ENCODE peak calls at places on chromosomes 3 and 15, in ten cellular contexts. O is body of pancreas, Z is breast epithelium, G is prostate gland, A is IMR-90, P is transverse colon, W is tibial nerve, S is HCT116, B is adrenal gland, E is A549. T is an unnamed sample.

GRCh38 chr3:43307649-43308048 is 21.3 kb downstream of the SNRK start:
- DNase-seq in O (no peak), Z (no peak), G (no peak), A (no peak), P (no peak), W (no peak), S (no peak), B (no peak), E (no peak), T (no peak)

GRCh38 chr15:68552773-68553172 is 26.0 kb upstream of the CORO2B start:
- DNase-seq in O (no peak), Z (no peak), G (no peak), A (peak), P (no peak), W (no peak), S (no peak), B (no peak), E (peak), T (no peak)

GRCh38 chr3:76776927-76777326 is 263.0 kb upstream of the ROBO2 start:
- DNase-seq in O (no peak), Z (no peak), G (no peak), A (no peak), P (no peak), W (no peak), S (no peak), B (no peak), E (no peak), T (no peak)

GRCh38 chr15:73225358-73226015 is 143.3 kb downstream of the HCN4 start:
- DNase-seq in O (no peak), Z (no peak), G (no peak), A (no peak), P (peak), W (no peak), S (no peak), B (no peak), E (peak), T (no peak)

GRCh38 chr15:96407482-96407881 is 77.0 kb downstream of the NR2F2 start:
- DNase-seq in O (no peak), Z (no peak), G (no peak), A (no peak), P (no peak), W (no peak), S (no peak), B (no peak), E (no peak), T (no peak)

GRCh38 chr3:13484861-13485590 is 4.9 kb downstream of the HDAC11 start:
- DNase-seq in O (peak), Z (peak), G (peak), A (peak), P (peak), W (peak), S (peak), B (peak), E (peak), T (peak)

GRCh38 chr3:135448520-135448919 is 517.0 kb upstream of the PPP2R3A start:
- DNase-seq in O (no peak), Z (no peak), G (no peak), A (no peak), P (no peak), W (no peak), S (no peak), B (no peak), E (no peak), T (no peak)

GRCh38 chr3:64266065-64266874 is 41.0 kb upstream of the PRICKLE2 start:
- DNase-seq in O (peak), Z (no peak), G (peak), A (peak), P (peak), W (no peak), S (no peak), B (peak), E (peak), T (no peak)

GRCh38 chr3:119976214-119976613 is 118.0 kb downstream of the GSK3B start:
- DNase-seq in O (no peak), Z (no peak), G (no peak), A (no peak), P (no peak), W (no peak), S (no peak), B (no peak), E (no peak), T (no peak)

GRCh38 chr3:9508781-9509180 is 44.8 kb downstream of the LHFPL4 start:
- DNase-seq in O (no peak), Z (no peak), G (no peak), A (no peak), P (no peak), W (no peak), S (no peak), B (no peak), E (no peak), T (no peak)

GRCh38 chr3:104629038-104629437 is 737.7 kb upstream of the ALCAM start:
- DNase-seq in O (no peak), Z (no peak), G (no peak), A (peak), P (no peak), W (no peak), S (peak), B (no peak), E (no peak), T (no peak)

GRCh38 chr15:78419331-78419730 is 18.7 kb upstream of the IREB2 start:
- DNase-seq in O (no peak), Z (no peak), G (no peak), A (no peak), P (no peak), W (no peak), S (no peak), B (no peak), E (no peak), T (no peak)

GRCh38 chr15:39227001-39227400 is 353.9 kb upstream of the THBS1 start:
- DNase-seq in O (no peak), Z (no peak), G (no peak), A (no peak), P (no peak), W (no peak), S (no peak), B (no peak), E (no peak), T (no peak)

GRCh38 chr3:80785475-80785874 is 976.0 kb downstream of the GBE1 start:
- DNase-seq in O (no peak), Z (no peak), G (no peak), A (no peak), P (no peak), W (no peak), S (no peak), B (no peak), E (no peak), T (no peak)

GRCh38 chr3:98732239-98733054 is 30.7 kb upstream of the ST3GAL6 start:
- DNase-seq in O (peak), Z (peak), G (peak), A (no peak), P (peak), W (peak), S (peak), B (peak), E (peak), T (peak)

GRCh38 chr3:124401841-124402240 is 328.4 kb upstream of the UMPS start:
- DNase-seq in O (no peak), Z (no peak), G (no peak), A (peak), P (no peak), W (no peak), S (no peak), B (no peak), E (no peak), T (no peak)

GRCh38 chr3:43178891-43179366 is 73.0 kb upstream of the POMGNT2 start:
- DNase-seq in O (peak), Z (no peak), G (no peak), A (peak), P (peak), W (no peak), S (peak), B (peak), E (peak), T (no peak)

GRCh38 chr15:72599855-72600464 is 54.5 kb upstream of the GOLGA6B start:
- DNase-seq in O (peak), Z (no peak), G (peak), A (peak), P (no peak), W (no peak), S (peak), B (peak), E (peak), T (no peak)

GRCh38 chr3:48470286-48470685 is 23.7 kb downstream of the ATRIP start:
- DNase-seq in O (no peak), Z (no peak), G (no peak), A (no peak), P (no peak), W (no peak), S (no peak), B (no peak), E (no peak), T (no peak)

GRCh38 chr3:132784502-132785025 is 62.4 kb upstream of the NPHP3 start:
- DNase-seq in O (no peak), Z (no peak), G (no peak), A (no peak), P (no peak), W (no peak), S (no peak), B (no peak), E (no peak), T (no peak)

GRCh38 chr3:47261301-47261700 is 21.3 kb downstream of the KIF9 start:
- DNase-seq in O (no peak), Z (no peak), G (no peak), A (peak), P (no peak), W (no peak), S (no peak), B (no peak), E (no peak), T (no peak)

GRCh38 chr3:127105996-127106855 is 86.7 kb upstream of the PRR23E start:
- DNase-seq in O (no peak), Z (peak), G (no peak), A (no peak), P (no peak), W (no peak), S (no peak), B (no peak), E (no peak), T (no peak)

GRCh38 chr3:48013288-48013980 is 2.8 kb downstream of the MAP4 start:
- DNase-seq in O (peak), Z (no peak), G (peak), A (peak), P (no peak), W (no peak), S (peak), B (peak), E (peak), T (peak)

GRCh38 chr3:142958707-142959106 is 4.8 kb downstream of the PAQR9 start:
- DNase-seq in O (no peak), Z (no peak), G (no peak), A (peak), P (no peak), W (no peak), S (peak), B (peak), E (peak), T (no peak)

GRCh38 chr3:63437858-63438257 is 159.8 kb downstream of the SYNPR start:
- DNase-seq in O (no peak), Z (no peak), G (no peak), A (no peak), P (no peak), W (no peak), S (no peak), B (no peak), E (no peak), T (no peak)

GRCh38 chr15:22796079-22796478 is 9.6 kb downstream of the NIPA1 start:
- DNase-seq in O (no peak), Z (no peak), G (no peak), A (no peak), P (no peak), W (no peak), S (no peak), B (no peak), E (no peak), T (no peak)

GRCh38 chr3:27279153-27279552 is 90.0 kb downstream of the NEK10 start:
- DNase-seq in O (peak), Z (no peak), G (no peak), A (no peak), P (no peak), W (no peak), S (no peak), B (no peak), E (peak), T (no peak)

GRCh38 chr3:156299569-156299968 is 179.2 kb downstream of the KCNAB1 start:
- DNase-seq in O (no peak), Z (no peak), G (no peak), A (no peak), P (no peak), W (no peak), S (no peak), B (no peak), E (no peak), T (no peak)

GRCh38 chr15:90871097-90871715 is 2.8 kb downstream of the FURIN start:
- DNase-seq in O (peak), Z (no peak), G (no peak), A (no peak), P (peak), W (no peak), S (no peak), B (peak), E (peak), T (no peak)

GRCh38 chr15:90871716-90872480 is 3.5 kb downstream of the FURIN start:
- DNase-seq in O (peak), Z (no peak), G (no peak), A (no peak), P (peak), W (no peak), S (no peak), B (peak), E (no peak), T (no peak)

GRCh38 chr15:90873488-90873997 is 5.2 kb downstream of the FURIN start:
- DNase-seq in O (no peak), Z (no peak), G (no peak), A (no peak), P (no peak), W (no peak), S (no peak), B (no peak), E (no peak), T (no peak)

GRCh38 chr15:90873998-90874605 is 5.7 kb downstream of the FURIN start:
- DNase-seq in O (peak), Z (no peak), G (peak), A (no peak), P (peak), W (no peak), S (no peak), B (peak), E (peak), T (no peak)

GRCh38 chr15:90872481-90873184 is 4.2 kb downstream of the FURIN start:
- DNase-seq in O (peak), Z (no peak), G (no peak), A (peak), P (no peak), W (no peak), S (no peak), B (peak), E (peak), T (no peak)
- TF ChIP-seq POLR2A in O (peak), Z (no peak), G (peak), A (peak), P (no peak), W (no peak), S (no peak), B (no peak), E (no peak), T (no peak)

GRCh38 chr3:11240496-11240895 is 31.7 kb upstream of the ATG7 start:
- DNase-seq in O (no peak), Z (no peak), G (no peak), A (no peak), P (no peak), W (no peak), S (no peak), B (no peak), E (no peak), T (no peak)

GRCh38 chr3:11236588-11237461 is 35.4 kb upstream of the ATG7 start:
- DNase-seq in O (peak), Z (peak), G (peak), A (peak), P (peak), W (peak), S (peak), B (peak), E (peak), T (peak)

GRCh38 chr3:11239796-11240195 is 32.4 kb upstream of the ATG7 start:
- DNase-seq in O (no peak), Z (no peak), G (no peak), A (no peak), P (no peak), W (no peak), S (no peak), B (no peak), E (no peak), T (no peak)

GRCh38 chr3:11238057-11238456 is 34.1 kb upstream of the ATG7 start:
- DNase-seq in O (no peak), Z (no peak), G (no peak), A (peak), P (no peak), W (no peak), S (peak), B (no peak), E (no peak), T (no peak)

DNA sequence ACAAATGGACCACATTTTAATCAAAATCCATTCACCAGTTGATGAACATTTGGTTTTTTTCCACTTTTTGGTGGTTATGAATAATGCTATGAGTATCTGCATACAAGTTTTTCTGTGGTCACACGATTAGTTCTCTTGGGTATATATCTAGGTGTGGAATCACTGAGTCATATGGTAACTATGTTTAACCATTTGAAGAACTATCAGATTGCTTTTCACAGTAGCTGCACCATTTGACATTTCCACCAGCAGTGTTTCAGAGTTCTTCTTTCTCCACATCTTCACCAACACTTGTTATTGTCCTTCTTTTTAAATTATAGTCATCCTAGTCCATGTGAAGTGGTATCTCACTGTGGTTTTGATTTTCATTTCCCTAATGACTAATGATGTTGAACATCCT is 33.3 kb upstream of the ATG7 start:
- DNase-seq in O (no peak), Z (no peak), G (no peak), A (peak), P (no peak), W (no peak), S (peak), B (no peak), E (no peak), T (no peak)
- H3K27ac ChIP-seq in O (no peak), Z (no peak), G (no peak), A (peak), P (no peak), W (no peak), S (peak), B (no peak), E (no peak), T (no peak)

GRCh38 chr3:187319699-187320302 is 28.3 kb upstream of the MASP1 start:
- DNase-seq in O (peak), Z (no peak), G (peak), A (peak), P (peak), W (peak), S (peak), B (peak), E (peak), T (peak)
- H3K4me3 ChIP-seq in O (no peak), Z (no peak), G (no peak), A (no peak), P (no peak), W (no peak), S (no peak), B (no peak), E (no peak), T (no peak)

GRCh38 chr15:75348563-75349350 is 1.9 kb downstream of the NEIL1 start:
- DNase-seq in O (peak), Z (peak), G (no peak), A (no peak), P (peak), W (no peak), S (no peak), B (no peak), E (no peak), T (no peak)
- TF ChIP-seq POLR2A in O (peak), Z (no peak), G (no peak), A (no peak), P (no peak), W (no peak), S (no peak), B (no peak), E (peak), T (no peak)

DNA sequence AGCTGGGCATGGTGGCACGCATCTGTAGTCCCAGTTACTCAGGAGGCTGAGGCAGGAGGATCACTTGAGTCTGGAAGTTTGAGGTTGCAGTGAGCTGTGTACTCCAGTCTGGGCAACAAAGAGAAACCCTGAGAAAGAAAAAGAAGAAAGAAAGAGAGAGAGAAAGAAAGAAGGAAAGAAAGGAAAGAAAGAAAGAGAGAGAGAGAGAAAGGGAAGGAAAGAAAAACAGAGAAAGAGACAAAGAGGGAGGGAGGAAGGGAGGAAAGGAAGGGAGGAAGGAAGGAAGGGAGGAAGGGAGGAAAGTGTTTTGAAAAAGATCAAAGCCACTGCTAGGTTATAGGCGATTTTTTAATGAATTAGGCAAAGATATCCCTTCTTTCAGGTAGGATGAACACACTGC is 12.9 kb upstream of the PPARG start:
- DNase-seq in O (no peak), Z (no peak), G (no peak), A (no peak), P (no peak), W (no peak), S (no peak), B (no peak), E (no peak), T (no peak)
- H3K27ac ChIP-seq in O (no peak), Z (no peak), G (no peak), A (no peak), P (no peak), W (no peak), S (no peak), B (no peak), E (peak), T (no peak)

GRCh38 chr3:4983739-4984510 is 4.7 kb downstream of the BHLHE40 start:
- DNase-seq in O (peak), Z (no peak), G (no peak), A (peak), P (peak), W (no peak), S (peak), B (peak), E (peak), T (peak)

GRCh38 chr3:4981160-4981687 is 2.0 kb downstream of the BHLHE40 start:
- DNase-seq in O (peak), Z (no peak), G (no peak), A (peak), P (no peak), W (no peak), S (no peak), B (no peak), E (peak), T (no peak)

GRCh38 chr3:4982773-4983738 is 3.8 kb downstream of the BHLHE40 start:
- DNase-seq in O (peak), Z (no peak), G (no peak), A (peak), P (no peak), W (no peak), S (no peak), B (peak), E (peak), T (no peak)

GRCh38 chr3:4980229-4981159 is 1.3 kb downstream of the BHLHE40 start:
- DNase-seq in O (peak), Z (peak), G (peak), A (peak), P (peak), W (peak), S (peak), B (peak), E (peak), T (peak)

DNA sequence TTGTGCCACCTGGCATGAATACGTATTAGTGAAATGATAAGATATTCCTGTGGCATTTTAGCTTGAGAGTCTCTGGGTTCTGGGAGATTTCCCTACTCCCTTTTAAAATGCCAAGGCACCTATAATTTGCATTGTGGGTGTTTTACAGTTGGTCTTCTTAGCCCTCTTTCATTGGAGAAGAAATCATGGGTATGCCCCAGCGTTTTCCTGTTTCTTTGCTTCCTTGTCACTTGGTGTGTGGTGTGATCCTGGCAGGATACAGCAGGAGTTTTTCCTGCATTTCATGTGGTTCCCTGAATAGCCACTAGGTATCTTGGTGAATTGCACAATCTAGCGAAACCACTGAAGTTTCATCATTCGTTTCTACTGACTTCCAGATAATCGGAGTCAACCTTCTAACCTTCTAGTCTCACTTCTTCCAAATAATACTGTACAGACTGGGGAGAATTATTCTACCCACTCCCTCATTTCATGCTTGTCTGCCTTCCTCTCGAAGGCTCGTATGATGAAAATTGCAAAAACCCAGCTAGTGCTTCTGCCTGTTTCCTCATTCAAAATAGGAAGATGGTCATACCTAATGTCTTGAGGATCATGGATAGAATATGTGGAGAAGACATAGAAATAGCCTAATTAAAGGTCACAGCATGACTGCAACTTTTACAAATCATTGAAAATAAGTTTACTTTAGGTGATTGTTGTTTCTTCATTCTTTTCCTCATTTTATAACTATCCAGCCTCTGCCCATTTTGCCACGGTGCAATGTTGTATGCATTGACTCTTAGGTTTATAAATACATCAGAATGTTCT is 2.7 kb downstream of the BHLHE40 start:
- DNase-seq in O (peak), Z (no peak), G (no peak), A (peak), P (no peak), W (no peak), S (no peak), B (peak), E (peak), T (no peak)
- H3K4me3 ChIP-seq in O (peak), Z (peak), G (peak), A (peak), P (peak), W (peak), S (peak), B (peak), E (peak), T (peak)

GRCh38 chr15:58521293-58521991 is 89.7 kb downstream of the LIPC start:
- DNase-seq in O (peak), Z (no peak), G (peak), A (peak), P (no peak), W (no peak), S (peak), B (peak), E (peak), T (no peak)
- TF ChIP-seq POLR2A in O (peak), Z (no peak), G (no peak), A (no peak), P (no peak), W (no peak), S (no peak), B (no peak), E (no peak), T (no peak)

T was measured in heart left ventricle.